ENCODE peak calls at places on chromosomes 13 and 19, in five cellular contexts. T is A549, A is IMR-90, N is breast epithelium, B is body of pancreas. U is an unnamed sample.

GRCh38 chr13:106418556-106418955 is 116.9 kb downstream of the EFNB2 start:
- DNase-seq in T (no peak), A (peak), N (no peak), B (no peak), U (no peak)

GRCh38 chr19:4068058-4068966 is 1.6 kb upstream of the ZBTB7A start:
- DNase-seq in T (no peak), A (no peak), N (no peak), B (no peak), U (no peak)

GRCh38 chr13:33296793-33297425 is 11.4 kb upstream of the STARD13 start:
- DNase-seq in T (no peak), A (no peak), N (no peak), B (no peak), U (no peak)

GRCh38 chr13:78102121-78102677 is 183.6 kb upstream of the EDNRB start:
- DNase-seq in T (no peak), A (peak), N (peak), B (peak), U (peak)

GRCh38 chr19:9498183-9498902 is at the start of gene ZNF560:
- DNase-seq in T (no peak), A (peak), N (no peak), B (no peak), U (no peak)

GRCh38 chr19:19600793-19601346 is 17.6 kb downstream of the PBX4 start:
- DNase-seq in T (no peak), A (no peak), N (no peak), B (no peak), U (no peak)

GRCh38 chr13:51926528-51926885 is 64.7 kb downstream of the CCDC70 start:
- DNase-seq in T (no peak), A (no peak), N (no peak), B (no peak), U (no peak)

GRCh38 chr19:57903298-57904174 is 12.9 kb downstream of the ZNF417 start:
- DNase-seq in T (peak), A (peak), N (no peak), B (no peak), U (no peak)

GRCh38 chr13:114263590-114263989 is 17.8 kb upstream of the UPF3A start:
- DNase-seq in T (no peak), A (no peak), N (no peak), B (no peak), U (no peak)

GRCh38 chr19:55549500-55550320 is 4.4 kb upstream of the SBK3 start:
- DNase-seq in T (peak), A (peak), N (no peak), B (no peak), U (peak)

GRCh38 chr19:13154911-13155471 is 4.8 kb downstream of the IER2 start:
- DNase-seq in T (no peak), A (peak), N (peak), B (peak), U (no peak)

GRCh38 chr19:22882797-22883196 is 50.7 kb downstream of the ZNF723 start:
- DNase-seq in T (no peak), A (peak), N (no peak), B (no peak), U (no peak)

GRCh38 chr19:18060472-18060871 is 26.3 kb downstream of the IL12RB1 start:
- DNase-seq in T (no peak), A (no peak), N (no peak), B (no peak), U (no peak)

GRCh38 chr19:55086730-55087541 is 11.3 kb downstream of the EPS8L1 start:
- DNase-seq in T (no peak), A (peak), N (peak), B (peak), U (peak)

GRCh38 chr19:33785795-33786194 is 10.9 kb upstream of the KCTD15 start:
- DNase-seq in T (no peak), A (peak), N (no peak), B (no peak), U (no peak)

GRCh38 chr13:25252229-25252628 is 35.1 kb downstream of the MTMR6 start:
- DNase-seq in T (no peak), A (no peak), N (no peak), B (no peak), U (no peak)

GRCh38 chr13:44819245-44819644 is 170.0 kb downstream of the NUFIP1 start:
- DNase-seq in T (peak), A (peak), N (no peak), B (no peak), U (no peak)

GRCh38 chr19:10004617-10005016 is 5.7 kb downstream of the COL5A3 start:
- DNase-seq in T (no peak), A (no peak), N (no peak), B (no peak), U (no peak)

GRCh38 chr19:3537438-3538240 is 1.3 kb upstream of the TEKTIP1 start:
- DNase-seq in T (no peak), A (no peak), N (no peak), B (no peak), U (no peak)

GRCh38 chr13:78660130-78660857 is 1.3 kb upstream of the OBI1 start:
- DNase-seq in T (peak), A (no peak), N (no peak), B (peak), U (no peak)

GRCh38 chr13:58025821-58026220 is 394.3 kb downstream of the PCDH17 start:
- DNase-seq in T (no peak), A (no peak), N (no peak), B (no peak), U (no peak)

GRCh38 chr13:57604442-57604841 is 27.1 kb upstream of the PCDH17 start:
- DNase-seq in T (no peak), A (no peak), N (no peak), B (no peak), U (no peak)

GRCh38 chr13:84430015-84430414 is 547.7 kb upstream of the SLITRK1 start:
- DNase-seq in T (no peak), A (peak), N (no peak), B (no peak), U (no peak)

GRCh38 chr19:15123900-15124299 is 16.7 kb downstream of the SYDE1 start:
- DNase-seq in T (no peak), A (no peak), N (no peak), B (peak), U (peak)

GRCh38 chr13:102566513-102566912 is 30.3 kb upstream of the TPP2 start:
- DNase-seq in T (no peak), A (no peak), N (no peak), B (no peak), U (no peak)

GRCh38 chr13:102564564-102564963 is 32.2 kb upstream of the TPP2 start:
- DNase-seq in T (no peak), A (no peak), N (no peak), B (no peak), U (no peak)

GRCh38 chr13:102567857-102568256 is 28.9 kb upstream of the TPP2 start:
- DNase-seq in T (no peak), A (no peak), N (no peak), B (no peak), U (no peak)

GRCh38 chr13:102571075-102571474 is 25.7 kb upstream of the TPP2 start:
- DNase-seq in T (no peak), A (no peak), N (no peak), B (no peak), U (no peak)

DNA sequence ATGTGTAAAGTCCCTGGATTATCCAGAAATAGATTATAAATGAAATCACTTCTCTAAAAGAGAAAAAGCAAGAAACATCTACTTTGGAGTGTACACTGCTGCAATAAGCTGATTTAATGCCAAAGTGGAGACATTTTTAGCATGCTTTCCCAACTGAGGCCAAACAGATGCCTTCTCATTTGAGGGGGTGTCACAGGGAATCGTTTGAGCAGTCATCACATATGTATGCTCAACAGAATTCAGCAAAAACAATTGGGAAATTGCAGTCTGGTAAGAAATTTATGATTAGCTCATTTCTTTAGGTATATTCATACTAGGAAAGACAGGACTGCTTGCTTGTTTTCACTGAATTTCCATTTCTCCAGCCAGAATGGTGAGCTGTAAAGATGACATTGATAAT is 27.3 kb upstream of the TPP2 start:
- DNase-seq in T (no peak), A (peak), N (no peak), B (no peak), U (no peak)
- TF ChIP-seq POLR2A in T (no peak), A (no peak), N (no peak), B (no peak), U (no peak)

GRCh38 chr19:1941146-1942077 is at the start of gene CSNK1G2:
- DNase-seq in T (no peak), A (no peak), N (peak), B (no peak), U (no peak)
- TF ChIP-seq POLR2A in T (peak), A (no peak), N (no peak), B (no peak), U (no peak)

DNA sequence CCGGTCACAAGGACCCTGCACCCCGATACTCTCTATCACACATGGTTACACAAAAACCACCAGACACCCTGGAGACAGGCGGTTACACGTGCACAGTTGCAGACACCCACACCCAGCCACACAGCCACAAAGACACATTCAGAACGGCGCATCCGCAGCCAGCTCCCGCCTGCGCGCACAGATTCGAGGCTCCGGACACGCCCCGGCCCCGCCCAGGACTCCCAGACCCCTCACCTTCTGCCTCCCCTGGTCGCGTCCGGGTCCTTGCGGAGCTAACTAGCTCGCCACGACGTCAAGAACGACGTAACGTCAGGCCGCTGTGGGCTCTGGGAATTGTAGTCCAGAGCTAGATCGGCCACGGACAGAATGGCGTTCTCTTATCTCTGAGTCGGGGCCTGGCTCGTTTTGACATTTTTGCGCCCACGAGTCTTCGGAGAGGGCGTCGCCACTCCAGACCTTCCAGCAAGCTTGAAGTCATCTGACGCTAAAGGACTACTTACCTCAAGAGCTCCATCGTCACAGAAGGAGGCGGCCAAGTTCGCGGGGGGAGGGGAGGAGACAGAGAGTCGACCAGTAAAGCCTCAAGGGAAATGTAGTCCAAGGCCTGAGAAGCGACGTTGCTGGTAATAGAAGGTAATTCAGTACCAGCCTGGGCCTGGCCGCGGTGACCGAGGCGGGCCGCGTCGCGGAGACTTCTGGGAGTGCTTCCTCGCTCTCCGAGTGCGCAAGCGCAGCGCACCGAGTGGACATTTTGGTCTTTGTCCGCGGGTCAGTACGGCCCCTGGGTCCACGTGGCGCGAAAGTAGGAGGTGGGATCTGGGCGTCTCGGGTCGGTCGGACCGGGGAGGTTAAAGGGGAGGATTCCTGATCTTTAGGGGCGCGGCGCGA is at the start of the genes ZNF146 and ZNF565:
- DNase-seq in T (peak), A (peak), N (peak), B (peak), U (peak)
- TF ChIP-seq POLR2A in T (peak), A (peak), N (peak), B (peak), U (peak)

DNA sequence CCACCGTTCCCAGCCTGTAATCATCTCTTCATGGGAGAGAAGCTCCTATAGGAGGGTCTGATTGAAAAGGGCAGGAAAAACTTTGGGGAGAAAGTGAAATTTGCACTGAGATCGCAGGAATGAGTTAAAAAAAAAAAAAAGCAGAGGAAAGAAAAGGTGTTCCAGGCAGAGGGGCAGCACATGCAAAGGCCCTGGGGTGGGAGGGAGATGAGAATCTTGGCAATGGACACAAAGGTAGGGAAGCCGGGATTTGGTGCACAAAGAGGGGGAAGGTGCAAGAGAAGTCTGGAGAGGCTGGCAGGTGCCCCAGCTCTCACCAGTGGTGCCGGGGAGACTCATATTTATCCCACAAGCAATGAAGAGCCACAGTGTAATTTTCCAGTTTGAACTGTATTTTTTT is 16.4 kb upstream of the GPR32 start:
- DNase-seq in T (no peak), A (no peak), N (no peak), B (no peak), U (no peak)
- TF ChIP-seq POLR2A in T (no peak), A (no peak), N (no peak), B (no peak), U (no peak)

GRCh38 chr19:38841180-38841766 is 8.5 kb downstream of the HNRNPL start:
- DNase-seq in T (no peak), A (no peak), N (no peak), B (no peak), U (no peak)

GRCh38 chr19:38839816-38840582 is 8.4 kb upstream of the ECH1 start:
- DNase-seq in T (no peak), A (peak), N (no peak), B (peak), U (peak)

GRCh38 chr19:38841787-38842438 is 7.9 kb downstream of the HNRNPL start:
- DNase-seq in T (peak), A (no peak), N (no peak), B (peak), U (no peak)

GRCh38 chr19:38838986-38839761 is 7.6 kb upstream of the ECH1 start:
- DNase-seq in T (no peak), A (no peak), N (no peak), B (no peak), U (peak)

DNA sequence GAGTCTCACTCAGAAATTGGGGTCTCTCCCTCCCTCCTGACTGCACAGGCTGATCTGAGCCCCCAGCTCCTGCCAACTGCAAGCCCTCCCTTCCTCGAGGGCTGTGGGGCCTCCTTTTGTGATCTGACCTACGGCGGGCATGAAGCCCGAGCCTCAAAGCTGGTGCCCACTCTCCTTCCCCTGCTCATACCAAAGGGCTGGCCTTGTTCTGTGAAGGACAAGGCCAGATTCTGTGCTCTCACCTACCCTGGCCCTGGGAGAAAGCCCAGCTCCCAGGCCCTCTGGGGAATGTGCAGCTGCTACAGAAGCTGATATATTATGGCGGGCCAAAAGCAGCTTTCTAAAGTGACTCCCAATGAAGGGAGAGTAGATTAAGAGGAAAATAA is 9.0 kb upstream of the ECH1 start:
- DNase-seq in T (peak), A (no peak), N (no peak), B (peak), U (peak)
- TF ChIP-seq POLR2A in T (no peak), A (no peak), N (no peak), B (no peak), U (no peak)

GRCh38 chr19:38845374-38846024 is 4.3 kb downstream of the HNRNPL start:
- DNase-seq in T (no peak), A (no peak), N (no peak), B (no peak), U (peak)
- TF ChIP-seq POLR2A in T (no peak), A (peak), N (no peak), B (no peak), U (peak)

GRCh38 chr19:6467384-6467783 is 3.3 kb downstream of the CRB3 start:
- DNase-seq in T (no peak), A (no peak), N (no peak), B (no peak), U (no peak)

GRCh38 chr19:6465006-6465405 is 935 bp downstream of the CRB3 start:
- DNase-seq in T (no peak), A (no peak), N (no peak), B (no peak), U (no peak)

GRCh38 chr19:6465663-6466062 is 1.6 kb downstream of the CRB3 start:
- DNase-seq in T (no peak), A (no peak), N (no peak), B (no peak), U (no peak)

GRCh38 chr19:6466526-6467248 is 2.6 kb downstream of the CRB3 start:
- DNase-seq in T (no peak), A (no peak), N (no peak), B (no peak), U (no peak)

GRCh38 chr19:6464070-6464873 is at the start of gene CRB3:
- DNase-seq in T (peak), A (no peak), N (peak), B (peak), U (no peak)
- TF ChIP-seq POLR2A in T (no peak), A (no peak), N (no peak), B (peak), U (no peak)

DNA sequence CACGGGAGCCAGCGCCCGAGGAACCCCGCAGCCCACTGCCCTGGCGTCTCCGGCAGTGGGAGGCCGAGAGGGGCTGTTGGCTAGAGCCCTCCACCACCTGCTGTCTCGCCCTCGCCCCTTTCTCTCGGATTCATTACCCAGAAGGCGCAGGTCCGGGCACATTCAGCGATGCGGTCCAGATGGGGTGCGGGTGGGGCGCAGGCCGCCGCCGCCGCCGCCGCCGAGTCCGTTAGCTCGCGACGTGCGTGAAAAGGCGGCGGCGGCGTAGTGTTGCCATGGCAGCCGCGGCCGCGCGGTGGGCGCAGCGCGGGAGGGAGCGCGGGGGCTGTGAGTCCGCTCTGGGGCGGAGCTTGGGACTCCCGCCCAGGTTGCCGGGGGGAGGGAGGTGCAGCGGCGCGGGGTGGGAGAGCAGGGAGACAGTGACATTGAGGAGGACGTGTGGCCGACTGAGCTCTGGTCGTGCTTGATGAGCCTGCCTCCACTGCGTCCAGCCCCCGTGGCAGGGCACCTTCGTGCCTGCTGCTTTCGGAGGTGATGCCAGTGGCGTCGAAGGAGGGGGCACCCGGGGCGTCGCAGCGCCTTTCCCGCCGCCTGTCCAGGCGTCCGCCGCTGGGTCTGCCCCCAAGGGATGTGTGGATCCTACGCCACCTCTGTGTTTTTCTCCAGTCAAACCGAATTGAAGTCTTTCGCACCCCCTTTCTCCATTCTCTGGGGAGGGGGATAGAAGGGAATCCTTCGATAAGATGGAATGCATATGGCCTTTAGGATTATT is at the start of gene KATNAL1:
- DNase-seq in T (peak), A (peak), N (peak), B (peak), U (peak)
- TF ChIP-seq POLR2A in T (peak), A (peak), N (no peak), B (peak), U (peak)

DNA sequence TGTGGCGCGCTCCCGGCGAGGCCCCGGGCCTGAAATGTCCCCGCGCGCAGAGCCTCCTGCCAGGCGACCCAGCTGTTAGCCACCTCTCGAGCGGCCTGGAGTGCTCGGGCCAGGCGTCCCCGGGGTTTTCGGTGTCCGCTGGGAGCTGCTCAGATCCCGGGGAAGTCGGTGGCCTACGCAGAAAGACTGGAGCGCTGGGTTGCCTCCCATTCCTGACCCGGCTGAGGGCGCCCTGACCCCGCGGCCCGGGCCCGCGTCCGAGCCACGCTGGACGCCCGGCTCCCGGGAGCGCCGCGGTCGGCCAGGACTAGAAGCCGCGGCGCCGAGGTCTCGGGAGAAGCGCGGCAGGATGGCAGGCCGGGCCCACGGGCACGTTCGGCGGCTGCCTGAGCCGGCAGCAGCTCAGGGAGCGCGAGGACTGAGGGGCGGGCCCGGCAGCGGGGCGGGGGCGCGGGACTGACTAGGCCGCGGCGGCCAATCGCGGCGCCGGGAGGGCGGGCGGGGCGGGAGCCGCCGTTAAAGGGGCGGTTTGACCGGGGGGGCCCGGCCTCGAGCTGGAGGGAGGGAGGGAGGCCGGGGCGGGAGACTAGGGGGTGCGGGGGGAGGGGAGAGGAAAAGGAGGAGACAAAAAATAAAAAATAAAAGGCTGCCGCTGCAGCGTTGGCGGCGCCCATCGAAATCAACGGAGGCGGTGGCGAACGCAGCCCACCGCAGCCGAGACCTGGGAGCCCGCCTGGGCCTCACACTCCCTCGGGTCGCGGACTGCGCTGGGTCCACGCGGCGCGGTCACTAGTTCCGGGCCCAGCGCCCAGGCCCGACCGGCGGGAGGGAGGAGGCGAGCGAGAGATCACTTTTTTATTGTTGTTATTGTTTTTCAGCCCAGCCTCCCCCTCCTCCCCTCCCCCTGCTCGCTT is 1.1 kb upstream of the ZIC2 start:
- DNase-seq in T (no peak), A (peak), N (peak), B (peak), U (peak)
- TF ChIP-seq POLR2A in T (peak), A (no peak), N (no peak), B (no peak), U (no peak)